ENCODE peak calls at places on chromosomes 16 and 17, in ten cellular contexts. Q, I, E, G, U, K, D, T, X and V are unnamed samples.

GRCh38 chr16:79042886-79043285 is 557.7 kb downstream of the MAF start:
- DNase-seq in T (no peak), I (no peak), X (no peak), E (no peak), D (no peak), U (no peak), Q (no peak), G (peak), K (no peak), V (no peak)

GRCh38 chr17:8832711-8833352 is 33.7 kb upstream of the MFSD6L start:
- DNase-seq in E (no peak), Q (no peak), G (no peak), U (no peak), T (no peak), I (peak), K (no peak), X (no peak), D (no peak), V (no peak)

GRCh38 chr17:80826955-80827645 is 164.5 kb upstream of the CHMP6 start:
- DNase-seq in Q (peak), G (no peak), I (no peak), X (peak), U (no peak), D (peak), E (peak), T (peak), K (peak), V (peak)

GRCh38 chr17:33927732-33928133 is 327.4 kb upstream of the CCL2 start:
- DNase-seq in T (no peak), I (no peak), D (no peak), Q (peak), U (no peak), G (no peak), E (no peak), K (no peak), X (no peak), V (no peak)

GRCh38 chr16:77212736-77213541 is 13.7 kb downstream of the SYCE1L start:
- DNase-seq in X (peak), D (peak), E (peak), U (no peak), G (peak), T (no peak), Q (peak), K (no peak), I (peak), V (no peak)

GRCh38 chr17:62381561-62381960 is 1.2 kb downstream of the EFCAB3 start:
- DNase-seq in D (no peak), E (no peak), Q (no peak), X (no peak), K (no peak), T (no peak), U (no peak), G (no peak), I (no peak), V (no peak)

GRCh38 chr17:12613566-12613965 is 52.1 kb upstream of the MYOCD start:
- DNase-seq in T (peak), G (no peak), U (no peak), D (no peak), K (peak), X (peak), E (no peak), Q (peak), I (no peak), V (peak)

GRCh38 chr16:53912155-53912554 is 208.2 kb downstream of the FTO start:
- DNase-seq in E (no peak), K (no peak), Q (no peak), T (no peak), G (no peak), I (no peak), X (no peak), U (no peak), D (no peak), V (no peak)

GRCh38 chr17:17836818-17837379 is at the start of gene SREBF1:
- DNase-seq in T (peak), K (no peak), I (peak), X (peak), G (peak), Q (peak), U (no peak), E (peak), D (peak), V (no peak)

GRCh38 chr17:157901-158300 is 20.5 kb downstream of the SCGB1C2 start:
- DNase-seq in K (no peak), G (no peak), D (no peak), I (no peak), T (no peak), Q (no peak), X (no peak), E (no peak), U (no peak), V (no peak)

GRCh38 chr16:11349599-11350276 is 4.5 kb downstream of the RMI2 start:
- DNase-seq in T (peak), D (peak), G (no peak), Q (peak), U (no peak), X (peak), I (peak), K (peak), E (peak), V (no peak)

GRCh38 chr16:25063865-25064264 is 47.7 kb upstream of the LCMT1 start:
- DNase-seq in G (no peak), D (no peak), T (peak), E (peak), X (peak), U (no peak), Q (peak), I (no peak), K (peak), V (no peak)

GRCh38 chr17:66175892-66176291 is 16.0 kb downstream of the CEP112 start:
- DNase-seq in G (no peak), T (no peak), D (no peak), U (no peak), I (no peak), K (no peak), Q (no peak), E (no peak), X (no peak), V (no peak)

GRCh38 chr16:12160815-12161550 is 184.4 kb downstream of the SNX29 start:
- DNase-seq in X (no peak), T (no peak), D (no peak), G (no peak), E (no peak), I (no peak), Q (peak), K (peak), U (no peak), V (no peak)

GRCh38 chr17:45031231-45032149 is 19.9 kb downstream of the DCAKD start:
- DNase-seq in U (no peak), K (no peak), E (no peak), Q (peak), I (no peak), G (no peak), X (no peak), D (no peak), T (no peak), V (no peak)

GRCh38 chr16:85376292-85377095 is 236.6 kb upstream of the GSE1 start:
- DNase-seq in U (no peak), E (peak), Q (no peak), G (no peak), K (no peak), D (peak), X (no peak), T (no peak), I (peak), V (no peak)

GRCh38 chr17:72839086-72839728 is 253.3 kb downstream of the SLC39A11 start:
- DNase-seq in U (no peak), I (no peak), E (no peak), D (no peak), K (peak), Q (peak), T (no peak), X (peak), G (no peak), V (no peak)

GRCh38 chr17:3801043-3801746 is at the start of gene ITGAE:
- DNase-seq in X (no peak), T (no peak), E (no peak), D (peak), G (no peak), Q (no peak), U (no peak), K (no peak), I (no peak), V (no peak)

GRCh38 chr17:3035256-3035967 is 28.0 kb downstream of the OR1D5 start:
- DNase-seq in D (peak), G (no peak), X (no peak), Q (no peak), T (no peak), K (no peak), I (no peak), U (no peak), E (no peak), V (no peak)

GRCh38 chr17:38528101-38528500 is 77.7 kb downstream of the SRCIN1 start:
- DNase-seq in K (no peak), G (no peak), D (no peak), U (no peak), I (no peak), T (no peak), E (no peak), X (no peak), Q (no peak), V (no peak)

GRCh38 chr16:85497622-85498314 is 115.4 kb upstream of the GSE1 start:
- DNase-seq in G (no peak), U (no peak), K (no peak), D (no peak), I (no peak), X (no peak), Q (no peak), E (no peak), T (no peak), V (no peak)

GRCh38 chr16:67264277-67264676 is 15.1 kb upstream of the PLEKHG4 start:
- DNase-seq in K (no peak), I (no peak), G (no peak), T (no peak), U (no peak), Q (no peak), E (peak), D (peak), X (no peak), V (no peak)

GRCh38 chr17:57032343-57032742 is 52.7 kb upstream of the AKAP1 start:
- DNase-seq in E (no peak), U (no peak), G (no peak), X (no peak), K (no peak), I (peak), Q (no peak), D (no peak), T (no peak), V (no peak)

GRCh38 chr16:17431904-17432625 is 38.7 kb downstream of the XYLT1 start:
- DNase-seq in E (no peak), T (no peak), X (no peak), I (no peak), U (no peak), Q (no peak), D (no peak), G (no peak), K (no peak), V (no peak)

GRCh38 chr17:2076461-2076984 is 21.6 kb downstream of the HIC1 start:
- DNase-seq in I (no peak), D (no peak), T (no peak), U (no peak), Q (peak), X (peak), E (no peak), G (no peak), K (no peak), V (no peak)

GRCh38 chr16:11308493-11309283 is 27.6 kb upstream of the PRM1 start:
- DNase-seq in X (no peak), Q (no peak), G (no peak), U (no peak), D (no peak), E (no peak), I (no peak), K (no peak), T (no peak), V (no peak)

GRCh38 chr17:76869209-76869877 is 1.1 kb downstream of the MGAT5B start:
- DNase-seq in T (no peak), G (no peak), U (no peak), K (no peak), D (no peak), Q (no peak), X (no peak), E (no peak), I (no peak), V (no peak)

GRCh38 chr17:46931596-46931995 is 8.6 kb downstream of the GOSR2 start:
- DNase-seq in E (no peak), I (no peak), D (no peak), X (no peak), G (no peak), K (no peak), Q (no peak), U (no peak), T (no peak), V (no peak)

GRCh38 chr16:74867281-74867849 is 92.7 kb upstream of the FA2H start:
- DNase-seq in K (no peak), D (no peak), T (no peak), E (no peak), X (no peak), Q (no peak), G (no peak), I (no peak), U (no peak), V (no peak)

GRCh38 chr17:44981221-44981968 is 13.3 kb upstream of the C1QL1 start:
- DNase-seq in D (no peak), X (peak), E (peak), G (no peak), I (no peak), T (peak), U (peak), Q (peak), K (peak), V (peak)

GRCh38 chr17:10614536-10615155 is 42.5 kb downstream of the MYH3 start:
- DNase-seq in K (peak), U (no peak), I (peak), G (no peak), Q (peak), X (peak), E (no peak), D (no peak), T (peak), V (no peak)

DNA sequence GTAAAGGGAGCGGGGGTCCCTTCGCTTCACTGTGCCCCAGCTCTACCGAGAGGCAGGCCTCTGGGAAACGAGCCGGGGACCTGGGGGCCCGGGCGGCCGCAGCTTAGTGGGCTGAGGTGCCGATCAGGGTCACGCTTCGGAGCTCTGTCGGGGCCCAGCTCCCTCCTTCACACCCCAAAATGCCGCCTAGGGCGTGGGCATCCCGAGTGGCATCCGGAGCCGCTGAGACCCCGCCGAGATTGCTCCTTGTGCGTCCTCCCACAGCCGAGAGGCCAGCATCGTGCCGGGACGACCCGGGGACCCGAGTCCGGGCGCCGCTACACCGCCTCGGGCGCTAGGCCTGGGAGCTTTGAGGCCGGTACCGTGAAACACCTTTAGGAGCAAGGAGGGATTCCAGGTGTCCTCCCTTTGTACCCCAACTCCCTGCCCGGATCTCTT is 1.3 kb downstream of the SALL1 start:
- DNase-seq in U (no peak), K (no peak), X (no peak), T (no peak), D (no peak), E (no peak), Q (no peak), G (no peak), I (no peak), V (no peak)
- H3K4me3 ChIP-seq in U (peak), K (peak), X (peak), T (peak), D (no peak), E (no peak), Q (peak), G (no peak), I (peak), V (peak)

GRCh38 chr17:49958723-49959122 is 10.3 kb upstream of the DLX4 start:
- DNase-seq in T (no peak), D (no peak), E (no peak), U (no peak), G (no peak), I (no peak), K (no peak), X (no peak), Q (no peak), V (no peak)
- H3K4me3 ChIP-seq in T (no peak), D (no peak), E (no peak), U (no peak), G (no peak), I (no peak), K (no peak), X (no peak), Q (no peak), V (no peak)

DNA sequence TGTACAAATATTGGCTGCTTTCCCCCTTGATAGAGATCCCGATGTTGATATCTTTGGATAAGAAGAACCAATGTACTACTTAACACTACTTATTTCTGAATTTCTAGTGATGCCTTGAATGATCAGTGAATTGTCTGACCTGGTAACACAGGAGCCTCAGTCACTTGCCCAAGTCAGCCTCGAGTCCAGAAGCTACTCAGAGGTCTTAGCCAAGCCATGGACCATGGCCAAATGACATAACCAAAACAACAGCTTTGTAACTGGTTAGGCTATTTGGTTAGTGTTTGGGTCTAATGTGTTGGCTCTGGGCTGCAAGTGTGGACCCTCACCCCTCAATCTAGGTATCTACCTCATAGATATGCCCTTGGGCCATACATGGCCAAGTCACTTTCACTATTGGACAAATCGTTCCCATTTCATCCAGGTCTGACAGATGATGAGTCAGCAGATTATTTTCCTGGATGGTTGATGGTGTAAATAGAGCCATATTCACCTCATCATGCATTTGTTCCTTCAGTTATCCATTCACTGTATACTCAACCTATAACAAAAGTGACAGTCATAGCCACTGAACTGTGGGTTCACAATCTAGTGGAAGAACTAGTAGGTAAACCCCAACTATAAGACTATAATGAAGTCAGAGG is 3.5 kb downstream of the RBFOX1 start:
- DNase-seq in D (no peak), X (no peak), K (no peak), I (no peak), U (no peak), G (no peak), Q (no peak), T (no peak), E (no peak), V (no peak)
- H3K4me3 ChIP-seq in D (no peak), X (no peak), K (no peak), I (no peak), U (no peak), G (no peak), Q (no peak), T (no peak), E (no peak), V (no peak)

GRCh38 chr16:31329671-31330552 is 25.1 kb upstream of the ITGAX start:
- DNase-seq in G (no peak), U (no peak), E (no peak), I (no peak), X (no peak), D (no peak), K (no peak), T (no peak), Q (no peak), V (no peak)

GRCh38 chr16:31330553-31330890 is 24.5 kb upstream of the ITGAX start:
- DNase-seq in I (no peak), Q (no peak), E (no peak), X (no peak), D (no peak), K (no peak), G (no peak), T (no peak), U (no peak), V (no peak)

GRCh38 chr16:31331141-31331764 is 23.7 kb upstream of the ITGAX start:
- DNase-seq in T (no peak), X (no peak), G (no peak), U (no peak), D (no peak), E (no peak), K (no peak), I (no peak), Q (no peak), V (no peak)

GRCh38 chr16:31327675-31328225 is 27.2 kb upstream of the ITGAX start:
- DNase-seq in Q (no peak), E (no peak), T (no peak), U (no peak), X (no peak), D (no peak), K (no peak), I (no peak), G (no peak), V (no peak)

DNA sequence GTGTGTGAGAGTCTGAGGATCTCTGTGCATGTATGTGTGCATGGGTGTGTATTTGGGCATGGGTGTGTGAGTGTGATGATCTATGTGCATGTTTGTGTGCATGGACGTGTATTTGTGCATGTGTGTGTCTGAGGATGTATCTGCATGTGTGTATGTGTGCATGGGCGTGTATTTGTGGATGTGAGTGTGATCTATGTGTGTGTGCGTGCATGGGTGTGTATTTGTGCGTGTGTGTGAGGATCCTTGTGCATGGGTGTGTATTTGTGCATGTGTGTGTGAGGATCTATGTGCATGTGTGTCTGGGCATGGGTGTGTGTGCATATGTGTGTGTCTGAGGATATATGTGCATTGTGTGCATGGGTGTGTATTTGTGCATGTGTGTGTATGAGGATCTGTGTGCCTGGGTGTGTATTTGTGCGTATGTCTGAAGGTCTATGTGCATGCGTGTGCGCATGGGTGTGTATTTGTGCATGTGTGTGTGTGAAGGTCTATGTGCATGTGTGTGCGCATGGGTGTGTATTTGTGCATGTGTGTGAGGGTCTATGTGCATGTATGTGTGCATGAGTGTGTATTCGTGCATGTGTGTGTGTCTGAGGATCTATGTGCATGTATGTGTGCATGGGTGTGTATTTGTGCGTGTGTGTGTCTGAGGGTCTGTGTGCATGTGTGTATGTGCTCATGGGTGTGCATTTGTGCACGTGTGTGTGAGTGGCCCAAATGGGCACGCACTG is 26.5 kb upstream of the ITGAX start:
- DNase-seq in G (no peak), T (no peak), E (no peak), D (no peak), X (no peak), K (no peak), I (no peak), Q (no peak), U (no peak), V (no peak)
- H3K4me3 ChIP-seq in G (no peak), T (no peak), E (no peak), D (no peak), X (no peak), K (no peak), I (no peak), Q (no peak), U (no peak), V (no peak)

DNA sequence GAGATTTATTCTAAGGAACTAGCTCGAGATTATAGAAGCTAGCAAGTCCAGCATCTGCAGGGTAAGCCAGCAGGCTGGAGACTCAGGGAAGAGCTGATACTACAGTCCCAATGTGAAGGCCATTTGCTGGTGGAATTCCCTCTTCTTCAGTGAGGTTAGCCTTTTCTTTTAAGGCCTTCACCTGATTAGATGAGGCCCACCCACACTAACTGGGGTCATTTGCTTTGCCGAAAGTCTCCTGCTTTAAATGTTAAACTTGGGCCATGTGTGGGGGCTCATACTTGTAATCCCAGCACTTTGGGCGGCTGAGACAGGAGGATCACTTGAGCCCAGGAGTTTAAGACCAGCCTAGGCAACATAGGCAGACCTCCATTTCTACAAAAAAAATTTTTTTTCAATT is 168.3 kb downstream of the LGALS9B start:
- DNase-seq in E (no peak), K (no peak), G (no peak), Q (no peak), U (no peak), D (no peak), T (no peak), I (no peak), X (no peak), V (no peak)
- H3K4me3 ChIP-seq in E (no peak), K (no peak), G (no peak), Q (no peak), U (no peak), D (no peak), T (no peak), I (no peak), X (no peak), V (no peak)